ENCODE peak calls at places on chromosomes 12 and 14, in four cellular contexts. G is breast epithelium, I is lower lobe of right lung, F is suprapubic skin. M is an unnamed sample.

GRCh38 chr14:77092676-77093075 is 5.4 kb upstream of the CIPC start:
- DNase-seq in G (no peak), I (no peak), F (no peak), M (no peak)

GRCh38 chr12:51531982-51532497 is 59.0 kb upstream of the SCN8A start:
- DNase-seq in G (peak; percentile 71), I (peak; percentile 72), F (peak; percentile 71), M (peak; percentile 83)

GRCh38 chr12:110224379-110225304 is 56.4 kb upstream of the ATP2A2 start:
- DNase-seq in G (no peak), I (no peak), F (no peak), M (peak; percentile 39)

GRCh38 chr12:21248679-21249078 is 86.0 kb downstream of the SLCO1A2 start:
- DNase-seq in G (no peak), I (no peak), F (no peak), M (no peak)

GRCh38 chr12:67671892-67672291 is 23.3 kb downstream of the DYRK2 start:
- DNase-seq in G (no peak), I (no peak), F (no peak), M (no peak)

GRCh38 chr14:51546603-51547258 is 105.0 kb upstream of the FRMD6 start:
- DNase-seq in G (no peak), I (no peak), F (no peak), M (peak; percentile 35)

GRCh38 chr12:115979851-115980250 is 297.6 kb downstream of the MED13L start:
- DNase-seq in G (no peak), I (no peak), F (no peak), M (no peak)

GRCh38 chr12:122421815-122422737 is at the start of gene CLIP1:
- DNase-seq in G (peak; percentile 57), I (peak; percentile 83), F (peak; percentile 75), M (peak; percentile 74)

GRCh38 chr12:33012226-33012625 is 115.6 kb upstream of the PKP2 start:
- DNase-seq in G (no peak), I (no peak), F (no peak), M (no peak)

GRCh38 chr14:74980746-74981661 is 21.7 kb upstream of the EIF2B2 start:
- DNase-seq in G (no peak), I (no peak), F (peak; percentile 62), M (no peak)

GRCh38 chr14:103126873-103127304 is 3.6 kb downstream of the TNFAIP2 start:
- DNase-seq in G (no peak), I (peak; percentile 78), F (no peak), M (peak; percentile 82)

GRCh38 chr12:109475993-109476806 is 900 bp downstream of the KCTD10 start:
- DNase-seq in G (no peak), I (no peak), F (no peak), M (no peak)

GRCh38 chr12:65430571-65431306 is 152.3 kb downstream of the MSRB3 start:
- DNase-seq in G (no peak), I (no peak), F (no peak), M (no peak)

GRCh38 chr12:64450711-64451486 is 1.0 kb upstream of the TBK1 start:
- DNase-seq in G (no peak), I (no peak), F (no peak), M (peak; percentile 12)

GRCh38 chr14:105204206-105204930 is 23.3 kb upstream of the NUDT14 start:
- DNase-seq in G (no peak), I (peak; percentile 85), F (no peak), M (no peak)

GRCh38 chr14:75064205-75064567 is 362 bp upstream of the ACYP1 start:
- DNase-seq in G (no peak), I (no peak), F (no peak), M (no peak)

GRCh38 chr12:77888611-77889010 is 57.9 kb downstream of the NAV3 start:
- DNase-seq in G (no peak), I (no peak), F (no peak), M (no peak)

GRCh38 chr12:21992823-21993222 is 51.6 kb upstream of the ABCC9 start:
- DNase-seq in G (no peak), I (no peak), F (no peak), M (no peak)

GRCh38 chr14:100827751-100828447 is 2.0 kb downstream of the MEG3 start:
- DNase-seq in G (no peak), I (no peak), F (no peak), M (peak; percentile 87)

GRCh38 chr14:53006931-53007330 is 56.1 kb upstream of the FERMT2 start:
- DNase-seq in G (no peak), I (no peak), F (no peak), M (no peak)

GRCh38 chr12:91142184-91142583 is 30.9 kb upstream of the LUM start:
- DNase-seq in G (no peak), I (no peak), F (no peak), M (no peak)

GRCh38 chr12:45257185-45257585 is 41.3 kb downstream of the ANO6 start:
- DNase-seq in G (no peak), I (no peak), F (no peak), M (no peak)

GRCh38 chr12:92605621-92606170 is 97.1 kb upstream of the PLEKHG7 start:
- DNase-seq in G (no peak), I (no peak), F (no peak), M (no peak)

GRCh38 chr12:53068811-53069585 is 10.2 kb downstream of the SPRYD3 start:
- DNase-seq in G (no peak), I (no peak), F (no peak), M (no peak)

GRCh38 chr14:61498303-61498702 is 176.9 kb downstream of the PRKCH start:
- DNase-seq in G (no peak), I (no peak), F (no peak), M (no peak)

GRCh38 chr12:96343347-96343954 is 56.8 kb downstream of the CDK17 start:
- DNase-seq in G (no peak), I (no peak), F (no peak), M (no peak)

GRCh38 chr14:64680675-64681060 is 23.6 kb upstream of the PLEKHG3 start:
- DNase-seq in G (no peak), I (no peak), F (no peak), M (no peak)

GRCh38 chr12:75842119-75842518 is 189.5 kb downstream of the PHLDA1 start:
- DNase-seq in G (no peak), I (no peak), F (no peak), M (no peak)

GRCh38 chr12:1047898-1048660 is 57.1 kb downstream of the ERC1 start:
- DNase-seq in G (no peak), I (no peak), F (no peak), M (peak; percentile 13)

GRCh38 chr14:63717704-63718103 is 10.2 kb downstream of the SGPP1 start:
- DNase-seq in G (no peak), I (no peak), F (no peak), M (no peak)

GRCh38 chr12:122035292-122035691 is 13.6 kb downstream of the BCL7A start:
- DNase-seq in G (peak; percentile 91), I (peak; percentile 84), F (no peak), M (no peak)

GRCh38 chr14:50020799-50021198 is 95.6 kb downstream of the VCPKMT start:
- DNase-seq in G (no peak), I (no peak), F (no peak), M (no peak)

GRCh38 chr12:89353188-89353822 is 1.0 kb upstream of the DUSP6 start:
- DNase-seq in G (peak; percentile 74), I (peak; percentile 83), F (peak; percentile 85), M (peak; percentile 65)

GRCh38 chr14:104603623-104604401 is 760 bp downstream of the TMEM179 start:
- DNase-seq in G (peak; percentile 36), I (peak; percentile 28), F (peak; percentile 58), M (no peak)

GRCh38 chr12:31906581-31907286 is 52.5 kb upstream of the RESF1 start:
- DNase-seq in G (no peak), I (peak; percentile 53), F (no peak), M (no peak)

GRCh38 chr12:31118347-31118830 is 44.7 kb downstream of the DDX11 start:
- DNase-seq in G (no peak), I (no peak), F (peak; percentile 68), M (no peak)

GRCh38 chr12:114879354-114879753 is 195.4 kb upstream of the TBX3 start:
- DNase-seq in G (no peak), I (no peak), F (no peak), M (no peak)
- H3K27me3 ChIP-seq in G (no peaks in the 10 kb centered on the region), I (no peaks in the 10 kb centered on the region), F (no peaks in the 10 kb centered on the region), M (no peaks in the 10 kb centered on the region)

DNA sequence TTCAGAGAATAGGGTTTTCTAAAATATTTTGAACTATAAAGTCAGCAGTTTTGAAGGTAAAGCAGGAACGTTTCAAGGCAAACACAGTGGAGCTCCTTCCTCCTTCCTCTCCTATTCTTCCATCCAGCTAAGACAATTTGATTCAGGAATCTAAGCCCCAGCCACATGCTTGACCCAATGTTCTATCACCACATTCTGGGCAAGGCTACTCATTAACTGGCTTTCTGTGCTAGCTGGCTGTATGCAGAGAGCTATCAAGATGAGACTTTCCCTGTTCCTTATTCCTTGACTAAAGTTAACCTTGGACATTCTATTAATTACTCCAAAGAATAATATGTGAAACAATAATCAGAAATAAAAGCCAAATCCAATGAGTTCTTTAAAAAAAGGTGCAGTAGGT is 266.9 kb downstream of the NOVA1 start:
- DNase-seq in G (no peak), I (no peak), F (no peak), M (no peak)
- TF ChIP-seq CTCF in G (no peak), I (no peak), F (no peak), M (no peak)

GRCh38 chr12:50085615-50085928 is 430 bp downstream of the SMARCD1 start:
- DNase-seq in G (no peak), I (no peak), F (no peak), M (no peak)
- H3K27me3 ChIP-seq in G (no peaks in the 10 kb centered on the region), I (no peaks in the 10 kb centered on the region), F (no peaks in the 10 kb centered on the region), M (no peaks in the 10 kb centered on the region)

DNA sequence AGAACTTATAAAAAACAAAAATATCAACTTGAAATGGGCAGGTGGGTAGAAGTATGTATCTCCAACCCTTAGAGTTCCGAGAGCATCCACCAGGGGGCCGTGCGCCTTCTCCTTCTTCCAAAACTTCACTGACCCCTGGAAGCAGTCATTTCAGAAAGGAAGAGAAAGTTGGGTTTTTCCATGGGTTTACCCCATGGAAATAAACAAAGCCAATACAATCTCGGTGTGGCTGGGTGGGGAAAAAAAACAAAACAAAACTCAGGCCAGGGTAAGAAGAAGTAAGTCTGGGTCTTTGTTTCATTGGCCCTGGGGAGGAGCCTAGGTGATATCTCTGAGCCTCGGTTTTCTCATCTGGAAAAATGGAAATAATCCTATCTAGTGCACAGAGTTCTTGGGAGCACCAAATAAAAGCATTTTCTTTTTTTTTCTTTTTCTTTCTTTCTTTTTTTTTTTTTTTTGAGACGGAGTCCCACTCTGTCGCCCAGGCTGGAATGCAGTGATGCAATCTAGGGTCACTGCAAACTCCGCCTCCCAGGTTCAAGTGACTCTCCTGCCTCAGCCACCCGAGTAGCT is 33.6 kb upstream of the HNF1A start:
- DNase-seq in G (peak; percentile 60), I (peak; percentile 64), F (no peak), M (peak; percentile 70)
- TF ChIP-seq CTCF in G (peak; percentile 48), I (peak; percentile 72), F (peak; percentile 33), M (peak; percentile 86)

M was measured in BE2C.